ENCODE peak calls at places on chromosomes 6 and 20, in six cellular contexts. K is M059J, Q is sciatic nerve, I is AG10803, T is H4, L is left ventricle myocardium superior. H is an unnamed sample.

GRCh38 chr6:107894821-107895396 is 63.1 kb downstream of the SEC63 start:
- DNase-seq in K (no peak), Q (no peak), T (no peak), I (peak), L (no peak), H (peak)

GRCh38 chr6:33962673-33963072 is 158.9 kb upstream of the MLN start:
- DNase-seq in L (no peak), Q (peak), T (no peak), K (no peak), I (no peak), H (no peak)

GRCh38 chr20:53856675-53857295 is 213.6 kb downstream of the BCAS1 start:
- DNase-seq in T (no peak), Q (no peak), I (no peak), L (no peak), K (no peak), H (no peak)

GRCh38 chr6:43871284-43871683 is 101.3 kb downstream of the VEGFA start:
- DNase-seq in L (no peak), I (no peak), Q (no peak), T (no peak), K (no peak), H (no peak)

GRCh38 chr20:23414526-23415188 is 6.6 kb downstream of the NAPB start:
- DNase-seq in Q (no peak), K (no peak), I (no peak), L (no peak), T (no peak), H (no peak)

GRCh38 chr6:12947191-12947795 is 230.7 kb downstream of the PHACTR1 start:
- DNase-seq in I (peak), T (no peak), Q (no peak), K (peak), L (no peak), H (no peak)

GRCh38 chr20:64078934-64079272 is 415 bp downstream of the RGS19 start:
- DNase-seq in K (no peak), T (no peak), I (no peak), L (no peak), Q (no peak), H (no peak)

GRCh38 chr6:161009991-161010390 is 18.4 kb downstream of the MAP3K4 start:
- DNase-seq in L (no peak), K (no peak), T (no peak), I (no peak), Q (no peak), H (no peak)

GRCh38 chr6:113994934-113995342 is 24.0 kb upstream of the HDAC2 start:
- DNase-seq in T (peak), I (peak), Q (no peak), L (no peak), K (peak), H (peak)

GRCh38 chr6:137399949-137400443 is 94.2 kb downstream of the OLIG3 start:
- DNase-seq in T (no peak), K (no peak), I (no peak), Q (no peak), L (no peak), H (no peak)

GRCh38 chr6:24981385-24981758 is 45.6 kb upstream of the RIPOR2 start:
- DNase-seq in T (no peak), L (no peak), Q (no peak), I (no peak), K (peak), H (no peak)

GRCh38 chr6:21780144-21780543 is 186.6 kb downstream of the SOX4 start:
- DNase-seq in K (no peak), L (no peak), I (no peak), T (no peak), Q (no peak), H (no peak)

GRCh38 chr6:100456178-100456880 is 8.4 kb downstream of the SIM1 start:
- DNase-seq in I (no peak), K (no peak), T (no peak), Q (no peak), L (no peak), H (no peak)

GRCh38 chr6:107103082-107103481 is 12.2 kb downstream of the BEND3 start:
- DNase-seq in I (no peak), L (no peak), K (no peak), T (no peak), Q (no peak), H (no peak)

GRCh38 chr20:23362392-23363256 is 642 bp downstream of the GZF1 start:
- DNase-seq in K (peak), Q (peak), L (peak), I (peak), T (peak), H (peak)

GRCh38 chr20:11935754-11936551 is 18.3 kb downstream of the BTBD3 start:
- DNase-seq in Q (no peak), K (no peak), T (no peak), L (no peak), I (no peak), H (no peak)

GRCh38 chr6:89580997-89581666 is 57.4 kb downstream of the LYRM2 start:
- DNase-seq in K (no peak), T (no peak), L (no peak), I (no peak), Q (no peak), H (no peak)